ENCODE peak calls at places on chromosomes 16 and 17, in eight cellular contexts. One of them, this sample, is unnamed.

GRCh38 chr16:2499454-2499853 is 14.3 kb upstream of the ATP6V0C start:
- DNase-seq in HFFc6: no peak
- DNase-seq in progenitor cell of endocrine pancreas: no peak
- DNase-seq in H9: no peak
- DNase-seq in breast epithelium: no peak
- DNase-seq in BJ: no peak
- DNase-seq in HFF-Myc: no peak
- DNase-seq in fibroblast of pulmonary artery: no peak
- DNase-seq in this sample: no peak

GRCh38 chr17:1153795-1154546 is 25.8 kb downstream of the ABR start:
- DNase-seq in HFFc6: peak; percentile 48
- DNase-seq in progenitor cell of endocrine pancreas: no peak
- DNase-seq in H9: peak; percentile 82
- DNase-seq in breast epithelium: no peak
- DNase-seq in BJ: no peak
- DNase-seq in HFF-Myc: no peak
- DNase-seq in fibroblast of pulmonary artery: peak; percentile 84
- DNase-seq in this sample: no peak

GRCh38 chr17:40561871-40562611 is 3.2 kb downstream of the CCR7 start:
- DNase-seq in HFFc6: no peak
- DNase-seq in progenitor cell of endocrine pancreas: no peak
- DNase-seq in H9: peak; percentile 42
- DNase-seq in breast epithelium: no peak
- DNase-seq in BJ: no peak
- DNase-seq in HFF-Myc: no peak
- DNase-seq in fibroblast of pulmonary artery: no peak
- DNase-seq in this sample: peak; percentile 33

GRCh38 chr17:81000631-81001357 is 9.2 kb downstream of the CHMP6 start:
- DNase-seq in HFFc6: no peak
- DNase-seq in progenitor cell of endocrine pancreas: no peak
- DNase-seq in H9: no peak
- DNase-seq in breast epithelium: no peak
- DNase-seq in BJ: no peak
- DNase-seq in HFF-Myc: no peak
- DNase-seq in fibroblast of pulmonary artery: no peak
- DNase-seq in this sample: no peak

GRCh38 chr17:20706752-20707372 is 127.3 kb downstream of the CDRT15L2 start:
- DNase-seq in HFFc6: no peak
- DNase-seq in progenitor cell of endocrine pancreas: no peak
- DNase-seq in H9: no peak
- DNase-seq in breast epithelium: no peak
- DNase-seq in BJ: no peak
- DNase-seq in HFF-Myc: no peak
- DNase-seq in fibroblast of pulmonary artery: no peak
- DNase-seq in this sample: no peak

GRCh38 chr17:41992576-41992975 is 24.7 kb downstream of the DNAJC7 start:
- DNase-seq in HFFc6: no peak
- DNase-seq in progenitor cell of endocrine pancreas: no peak
- DNase-seq in H9: no peak
- DNase-seq in breast epithelium: no peak
- DNase-seq in BJ: no peak
- DNase-seq in HFF-Myc: no peak
- DNase-seq in fibroblast of pulmonary artery: no peak
- DNase-seq in this sample: no peak

GRCh38 chr17:64385187-64386083 is 5.2 kb downstream of the PECAM1 start:
- DNase-seq in HFFc6: peak; percentile 52
- DNase-seq in progenitor cell of endocrine pancreas: no peak
- DNase-seq in H9: no peak
- DNase-seq in breast epithelium: no peak
- DNase-seq in BJ: peak; percentile 43
- DNase-seq in HFF-Myc: peak; percentile 55
- DNase-seq in fibroblast of pulmonary artery: peak; percentile 93
- DNase-seq in this sample: no peak

GRCh38 chr17:21742326-21742725 is 50.0 kb downstream of the KCNJ18 start:
- DNase-seq in HFFc6: no peak
- DNase-seq in progenitor cell of endocrine pancreas: no peak
- DNase-seq in H9: no peak
- DNase-seq in breast epithelium: no peak
- DNase-seq in BJ: no peak
- DNase-seq in HFF-Myc: no peak
- DNase-seq in fibroblast of pulmonary artery: no peak
- DNase-seq in this sample: no peak

GRCh38 chr17:63189082-63189481 is 223.0 kb downstream of the TANC2 start:
- DNase-seq in HFFc6: peak; percentile 62
- DNase-seq in progenitor cell of endocrine pancreas: no peak
- DNase-seq in H9: no peak
- DNase-seq in breast epithelium: no peak
- DNase-seq in BJ: no peak
- DNase-seq in HFF-Myc: no peak
- DNase-seq in fibroblast of pulmonary artery: peak; percentile 68
- DNase-seq in this sample: no peak

GRCh38 chr17:62656446-62656845 is 29.0 kb downstream of the MRC2 start:
- DNase-seq in HFFc6: no peak
- DNase-seq in progenitor cell of endocrine pancreas: no peak
- DNase-seq in H9: no peak
- DNase-seq in breast epithelium: no peak
- DNase-seq in BJ: no peak
- DNase-seq in HFF-Myc: no peak
- DNase-seq in fibroblast of pulmonary artery: no peak
- DNase-seq in this sample: no peak

GRCh38 chr17:58391302-58391984 is 25.9 kb downstream of the RNF43 start:
- DNase-seq in HFFc6: no peak
- DNase-seq in progenitor cell of endocrine pancreas: no peak
- DNase-seq in H9: no peak
- DNase-seq in breast epithelium: peak; percentile 85
- DNase-seq in BJ: no peak
- DNase-seq in HFF-Myc: no peak
- DNase-seq in fibroblast of pulmonary artery: peak; percentile 69
- DNase-seq in this sample: no peak

GRCh38 chr16:74225278-74225677 is 71.3 kb upstream of the PSMD7 start:
- DNase-seq in HFFc6: no peak
- DNase-seq in progenitor cell of endocrine pancreas: no peak
- DNase-seq in H9: no peak
- DNase-seq in breast epithelium: no peak
- DNase-seq in BJ: no peak
- DNase-seq in HFF-Myc: no peak
- DNase-seq in fibroblast of pulmonary artery: peak; percentile 32
- DNase-seq in this sample: no peak

GRCh38 chr16:73230651-73231050 is 182.7 kb upstream of the ZFHX3 start:
- DNase-seq in HFFc6: no peak
- DNase-seq in progenitor cell of endocrine pancreas: no peak
- DNase-seq in H9: no peak
- DNase-seq in breast epithelium: no peak
- DNase-seq in BJ: no peak
- DNase-seq in HFF-Myc: no peak
- DNase-seq in fibroblast of pulmonary artery: no peak
- DNase-seq in this sample: no peak

GRCh38 chr17:53655591-53655990 is 167.1 kb upstream of the KIF2B start:
- DNase-seq in HFFc6: no peak
- DNase-seq in progenitor cell of endocrine pancreas: no peak
- DNase-seq in H9: no peak
- DNase-seq in breast epithelium: no peak
- DNase-seq in BJ: no peak
- DNase-seq in HFF-Myc: no peak
- DNase-seq in fibroblast of pulmonary artery: no peak
- DNase-seq in this sample: no peak

GRCh38 chr16:19662351-19662750 is 55.7 kb downstream of the KNOP1 start:
- DNase-seq in HFFc6: no peak
- DNase-seq in progenitor cell of endocrine pancreas: no peak
- DNase-seq in H9: no peak
- DNase-seq in breast epithelium: no peak
- DNase-seq in BJ: no peak
- DNase-seq in HFF-Myc: no peak
- DNase-seq in fibroblast of pulmonary artery: no peak
- DNase-seq in this sample: no peak

GRCh38 chr17:77458202-77459017 is 317.6 kb downstream of the SEC14L1 start:
- DNase-seq in HFFc6: no peak
- DNase-seq in progenitor cell of endocrine pancreas: no peak
- DNase-seq in H9: no peak
- DNase-seq in breast epithelium: no peak
- DNase-seq in BJ: no peak
- DNase-seq in HFF-Myc: no peak
- DNase-seq in fibroblast of pulmonary artery: no peak
- DNase-seq in this sample: no peak

GRCh38 chr17:42276609-42277341 is 584 bp upstream of the STAT5B start:
- DNase-seq in HFFc6: peak; percentile 78
- DNase-seq in progenitor cell of endocrine pancreas: peak; percentile 62
- DNase-seq in H9: peak; percentile 69
- DNase-seq in breast epithelium: no peak
- DNase-seq in BJ: no peak
- DNase-seq in HFF-Myc: peak; percentile 66
- DNase-seq in fibroblast of pulmonary artery: peak; percentile 86
- DNase-seq in this sample: no peak

GRCh38 chr16:86403541-86404163 is 106.7 kb upstream of the FOXF1 start:
- DNase-seq in HFFc6: peak; percentile 23
- DNase-seq in progenitor cell of endocrine pancreas: no peak
- DNase-seq in H9: no peak
- DNase-seq in breast epithelium: no peak
- DNase-seq in BJ: no peak
- DNase-seq in HFF-Myc: no peak
- DNase-seq in fibroblast of pulmonary artery: peak; percentile 29
- DNase-seq in this sample: no peak
- TF ChIP-seq CTCF in HFFc6: peak; percentile 37
- TF ChIP-seq CTCF in progenitor cell of endocrine pancreas: no peak
- TF ChIP-seq CTCF in H9: no peak
- TF ChIP-seq CTCF in breast epithelium: no peak
- TF ChIP-seq CTCF in BJ: no peak
- TF ChIP-seq CTCF in HFF-Myc: no peak
- TF ChIP-seq CTCF in fibroblast of pulmonary artery: no peak
- TF ChIP-seq CTCF in this sample: no peak

DNA sequence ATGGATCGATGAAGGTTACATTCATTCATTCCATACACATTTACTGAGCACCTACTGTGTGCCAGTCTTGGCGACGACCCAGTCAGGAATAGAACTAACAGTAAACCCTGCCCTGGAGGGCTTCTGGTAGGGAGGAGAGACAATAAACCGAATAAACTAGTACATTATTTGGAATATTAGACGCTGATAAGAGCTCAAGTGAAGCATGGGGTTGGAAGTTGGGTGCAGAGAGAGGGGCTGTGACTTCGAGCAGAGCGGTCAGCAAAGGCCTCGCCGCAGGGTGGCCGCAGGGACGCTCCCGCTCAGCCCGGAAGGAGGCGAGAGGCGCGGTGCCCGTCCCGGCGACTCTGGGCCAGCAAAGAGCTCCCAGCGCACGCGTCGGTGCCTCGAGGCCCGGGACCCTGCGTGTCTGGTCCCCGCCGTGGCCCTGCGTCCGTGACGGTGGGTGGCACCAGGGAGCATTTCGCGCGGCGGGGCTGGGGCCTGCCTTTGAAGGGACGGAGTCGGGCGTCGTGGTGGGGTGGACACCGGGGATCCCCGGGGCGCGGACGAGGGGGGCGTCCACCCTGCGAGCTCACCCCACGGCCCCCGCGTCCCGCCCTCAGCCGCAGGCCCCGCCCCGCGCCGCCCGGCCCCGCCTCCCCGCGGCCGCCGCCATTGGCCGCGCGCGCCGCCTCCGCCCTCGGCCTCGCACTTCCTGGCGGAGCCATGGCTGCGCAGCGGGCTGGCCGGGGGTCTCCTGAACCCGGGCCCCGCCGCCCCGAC is at the start of gene KLHL36:
- DNase-seq in HFFc6: no peak
- DNase-seq in progenitor cell of endocrine pancreas: peak; percentile 38
- DNase-seq in H9: no peak
- DNase-seq in breast epithelium: no peak
- DNase-seq in BJ: no peak
- DNase-seq in HFF-Myc: no peak
- DNase-seq in fibroblast of pulmonary artery: peak; percentile 23
- DNase-seq in this sample: peak; percentile 87
- TF ChIP-seq CTCF in HFFc6: no peak
- TF ChIP-seq CTCF in progenitor cell of endocrine pancreas: peak; percentile 6
- TF ChIP-seq CTCF in H9: peak; percentile 11
- TF ChIP-seq CTCF in breast epithelium: no peak
- TF ChIP-seq CTCF in BJ: no peak
- TF ChIP-seq CTCF in HFF-Myc: no peak
- TF ChIP-seq CTCF in fibroblast of pulmonary artery: no peak
- TF ChIP-seq CTCF in this sample: no peak

GRCh38 chr16:58128181-58128631 is 975 bp downstream of the CFAP20 start:
- DNase-seq in HFFc6: no peak
- DNase-seq in progenitor cell of endocrine pancreas: no peak
- DNase-seq in H9: no peak
- DNase-seq in breast epithelium: no peak
- DNase-seq in BJ: no peak
- DNase-seq in HFF-Myc: no peak
- DNase-seq in fibroblast of pulmonary artery: no peak
- DNase-seq in this sample: no peak

GRCh38 chr16:58126451-58126968 is 2.7 kb downstream of the CFAP20 start:
- DNase-seq in HFFc6: no peak
- DNase-seq in progenitor cell of endocrine pancreas: no peak
- DNase-seq in H9: no peak
- DNase-seq in breast epithelium: no peak
- DNase-seq in BJ: no peak
- DNase-seq in HFF-Myc: no peak
- DNase-seq in fibroblast of pulmonary artery: no peak
- DNase-seq in this sample: no peak

GRCh38 chr16:58125781-58126335 is 3.3 kb downstream of the CFAP20 start:
- DNase-seq in HFFc6: no peak
- DNase-seq in progenitor cell of endocrine pancreas: no peak
- DNase-seq in H9: no peak
- DNase-seq in breast epithelium: no peak
- DNase-seq in BJ: no peak
- DNase-seq in HFF-Myc: no peak
- DNase-seq in fibroblast of pulmonary artery: no peak
- DNase-seq in this sample: no peak

GRCh38 chr16:58127634-58128033 is 1.5 kb downstream of the CFAP20 start:
- DNase-seq in HFFc6: peak; percentile 30
- DNase-seq in progenitor cell of endocrine pancreas: no peak
- DNase-seq in H9: no peak
- DNase-seq in breast epithelium: no peak
- DNase-seq in BJ: no peak
- DNase-seq in HFF-Myc: no peak
- DNase-seq in fibroblast of pulmonary artery: no peak
- DNase-seq in this sample: no peak

DNA sequence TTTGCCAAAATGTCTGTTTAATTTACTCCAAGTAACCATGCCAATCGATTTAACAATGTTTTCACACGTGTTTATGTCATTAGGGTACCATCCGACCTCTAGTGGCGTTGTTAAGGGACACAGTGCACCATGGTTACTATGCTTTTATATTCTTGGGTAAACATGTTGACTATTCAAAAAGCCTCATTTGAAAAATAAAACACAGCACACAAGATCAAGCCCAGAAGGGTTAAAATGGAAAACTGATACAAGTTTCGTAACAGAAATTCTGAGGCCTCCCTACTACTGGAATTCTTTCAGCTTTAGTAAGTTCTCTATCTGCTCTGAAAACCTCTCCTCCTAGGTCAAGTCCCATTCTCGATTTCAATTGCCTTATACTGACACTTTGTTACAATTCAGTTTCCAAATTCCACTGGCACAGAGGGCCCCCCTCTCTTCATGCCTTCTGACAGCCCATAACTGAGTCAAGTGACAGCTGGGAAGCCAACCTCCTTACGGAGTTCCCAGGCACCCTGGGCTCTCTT is 2.1 kb downstream of the CFAP20 start:
- DNase-seq in HFFc6: peak; percentile 83
- DNase-seq in progenitor cell of endocrine pancreas: no peak
- DNase-seq in H9: no peak
- DNase-seq in breast epithelium: no peak
- DNase-seq in BJ: peak; percentile 44
- DNase-seq in HFF-Myc: peak; percentile 54
- DNase-seq in fibroblast of pulmonary artery: peak; percentile 75
- DNase-seq in this sample: no peak
- TF ChIP-seq CTCF in HFFc6: peak; percentile 65
- TF ChIP-seq CTCF in progenitor cell of endocrine pancreas: peak; percentile 48
- TF ChIP-seq CTCF in H9: peak; percentile 47
- TF ChIP-seq CTCF in breast epithelium: no peak
- TF ChIP-seq CTCF in BJ: peak; percentile 37
- TF ChIP-seq CTCF in HFF-Myc: peak; percentile 21
- TF ChIP-seq CTCF in fibroblast of pulmonary artery: peak; percentile 42
- TF ChIP-seq CTCF in this sample: no peak

GRCh38 chr17:6323626-6324356 is 111.1 kb downstream of the AIPL1 start:
- DNase-seq in HFFc6: no peak
- DNase-seq in progenitor cell of endocrine pancreas: no peak
- DNase-seq in H9: peak; percentile 81
- DNase-seq in breast epithelium: no peak
- DNase-seq in BJ: no peak
- DNase-seq in HFF-Myc: no peak
- DNase-seq in fibroblast of pulmonary artery: no peak
- DNase-seq in this sample: no peak
- TF ChIP-seq CTCF in HFFc6: no peak
- TF ChIP-seq CTCF in progenitor cell of endocrine pancreas: no peak
- TF ChIP-seq CTCF in H9: no peak
- TF ChIP-seq CTCF in breast epithelium: no peak
- TF ChIP-seq CTCF in BJ: no peak
- TF ChIP-seq CTCF in HFF-Myc: no peak
- TF ChIP-seq CTCF in fibroblast of pulmonary artery: no peak
- TF ChIP-seq CTCF in this sample: no peak

This sample was measured in activated B cell treated with CpG ODN at 0.5 μM for 24 hours.